ENCODE peak calls at places on chromosomes 16 and 17, in nine cellular contexts. One of them, this sample, is unnamed.

GRCh38 chr17:31413871-31414589 is 22.6 kb downstream of the RAB11FIP4 start:
- DNase-seq in right atrium auricular region: no peak
- DNase-seq in OCI-LY7: no peak
- DNase-seq in osteoblast: peak; percentile 96
- DNase-seq in endothelial cell: no peak
- DNase-seq in upper lobe of right lung: no peak
- DNase-seq in ascending aorta: no peak
- DNase-seq in mammary epithelial cell: peak; percentile 82
- DNase-seq in stomach: no peak
- DNase-seq in this sample: no peak

GRCh38 chr16:83095926-83096692 is 469.3 kb downstream of the CDH13 start:
- DNase-seq in mammary epithelial cell: peak; percentile 51
- DNase-seq in right atrium auricular region: no peak
- DNase-seq in osteoblast: no peak
- DNase-seq in OCI-LY7: no peak
- DNase-seq in upper lobe of right lung: no peak
- DNase-seq in ascending aorta: no peak
- DNase-seq in stomach: no peak
- DNase-seq in endothelial cell: no peak
- DNase-seq in this sample: peak; percentile 5

GRCh38 chr17:64491995-64492394 is 4.9 kb downstream of the POLG2 start:
- DNase-seq in mammary epithelial cell: peak; percentile 56
- DNase-seq in endothelial cell: no peak
- DNase-seq in right atrium auricular region: no peak
- DNase-seq in osteoblast: no peak
- DNase-seq in upper lobe of right lung: no peak
- DNase-seq in OCI-LY7: no peak
- DNase-seq in ascending aorta: no peak
- DNase-seq in stomach: no peak
- DNase-seq in this sample: no peak

GRCh38 chr17:9024497-9024896 is 3.2 kb downstream of the NTN1 start:
- DNase-seq in endothelial cell: no peak
- DNase-seq in right atrium auricular region: no peak
- DNase-seq in stomach: no peak
- DNase-seq in ascending aorta: no peak
- DNase-seq in osteoblast: peak; percentile 73
- DNase-seq in mammary epithelial cell: no peak
- DNase-seq in OCI-LY7: no peak
- DNase-seq in upper lobe of right lung: no peak
- DNase-seq in this sample: no peak

GRCh38 chr17:34314279-34314678 is 5.0 kb upstream of the CCL8 start:
- DNase-seq in osteoblast: no peak
- DNase-seq in endothelial cell: no peak
- DNase-seq in OCI-LY7: peak; percentile 1
- DNase-seq in ascending aorta: no peak
- DNase-seq in right atrium auricular region: peak; percentile 59
- DNase-seq in mammary epithelial cell: no peak
- DNase-seq in stomach: no peak
- DNase-seq in upper lobe of right lung: no peak
- DNase-seq in this sample: no peak

GRCh38 chr17:45308840-45309239 is 8.0 kb downstream of the MAP3K14 start:
- DNase-seq in stomach: no peak
- DNase-seq in OCI-LY7: no peak
- DNase-seq in mammary epithelial cell: no peak
- DNase-seq in ascending aorta: no peak
- DNase-seq in endothelial cell: no peak
- DNase-seq in osteoblast: no peak
- DNase-seq in upper lobe of right lung: no peak
- DNase-seq in right atrium auricular region: no peak
- DNase-seq in this sample: no peak

GRCh38 chr17:70752966-70753467 is 583.7 kb downstream of the KCNJ2 start:
- DNase-seq in right atrium auricular region: no peak
- DNase-seq in OCI-LY7: no peak
- DNase-seq in upper lobe of right lung: no peak
- DNase-seq in endothelial cell: no peak
- DNase-seq in ascending aorta: no peak
- DNase-seq in osteoblast: no peak
- DNase-seq in stomach: no peak
- DNase-seq in mammary epithelial cell: no peak
- DNase-seq in this sample: no peak

GRCh38 chr16:27736431-27736830 is 186.5 kb downstream of the KATNIP start:
- DNase-seq in ascending aorta: no peak
- DNase-seq in osteoblast: no peak
- DNase-seq in endothelial cell: no peak
- DNase-seq in upper lobe of right lung: no peak
- DNase-seq in stomach: no peak
- DNase-seq in OCI-LY7: no peak
- DNase-seq in mammary epithelial cell: no peak
- DNase-seq in right atrium auricular region: no peak
- DNase-seq in this sample: no peak

GRCh38 chr17:72119963-72120877 is 600 bp upstream of the SOX9 start:
- DNase-seq in upper lobe of right lung: peak; percentile 72
- DNase-seq in ascending aorta: no peak
- DNase-seq in mammary epithelial cell: peak; percentile 77
- DNase-seq in stomach: peak; percentile 52
- DNase-seq in OCI-LY7: no peak
- DNase-seq in endothelial cell: peak; percentile 43
- DNase-seq in osteoblast: peak; percentile 95
- DNase-seq in right atrium auricular region: peak; percentile 85
- DNase-seq in this sample: peak; percentile 44

DNA sequence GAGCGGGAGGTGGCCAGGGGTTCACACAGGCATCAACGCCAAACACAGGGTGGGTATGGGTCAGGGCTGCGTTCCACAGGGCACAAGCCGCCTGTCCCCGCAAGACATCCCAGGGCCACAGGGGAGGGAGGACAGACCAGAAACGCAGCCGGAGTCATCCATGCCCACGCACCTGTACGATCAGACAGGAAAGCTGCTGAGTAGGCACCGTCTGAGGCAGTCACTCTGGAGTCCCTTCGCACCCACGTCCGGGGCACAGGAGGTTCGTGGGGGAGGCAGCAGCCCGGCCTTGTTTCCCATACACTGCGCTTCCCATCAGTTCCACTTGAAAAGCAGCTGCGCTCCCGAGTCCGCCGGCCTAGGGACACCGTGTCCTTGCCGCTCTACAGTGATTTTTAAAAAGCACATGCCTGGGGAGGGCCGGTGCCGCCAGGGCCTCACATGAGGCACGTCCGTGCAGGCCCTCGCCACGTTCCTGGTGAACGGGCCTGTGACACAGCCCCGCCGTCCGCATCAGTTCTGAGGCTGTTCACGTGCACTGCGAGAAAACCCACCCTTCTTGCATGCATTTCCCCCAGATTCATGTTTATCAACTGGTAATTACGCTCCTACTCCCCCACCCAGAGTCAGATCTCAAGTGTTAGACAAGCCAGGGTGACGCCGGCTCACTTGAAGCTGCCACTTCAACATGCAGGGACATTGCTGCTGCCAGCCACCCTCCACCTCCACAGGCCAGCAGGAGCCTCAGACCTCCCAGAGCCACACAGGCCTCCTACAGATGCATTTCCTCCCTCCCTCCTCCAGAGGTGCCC is 34.8 kb downstream of the WDR45B start:
- DNase-seq in upper lobe of right lung: no peak
- DNase-seq in ascending aorta: no peak
- DNase-seq in endothelial cell: no peak
- DNase-seq in OCI-LY7: no peak
- DNase-seq in stomach: no peak
- DNase-seq in mammary epithelial cell: no peak
- DNase-seq in osteoblast: no peak
- DNase-seq in right atrium auricular region: no peak
- DNase-seq in this sample: no peak
- TF ChIP-seq CTCF in upper lobe of right lung: no peak
- TF ChIP-seq CTCF in ascending aorta: no peak
- TF ChIP-seq CTCF in endothelial cell: no peak
- TF ChIP-seq CTCF in OCI-LY7: no peak
- TF ChIP-seq CTCF in stomach: no peak
- TF ChIP-seq CTCF in mammary epithelial cell: no peak
- TF ChIP-seq CTCF in osteoblast: no peak
- TF ChIP-seq CTCF in right atrium auricular region: no peak
- TF ChIP-seq CTCF in this sample: no peak

GRCh38 chr17:66953661-66954060 is 10.8 kb upstream of the CACNG4 start:
- DNase-seq in right atrium auricular region: no peak
- DNase-seq in endothelial cell: no peak
- DNase-seq in upper lobe of right lung: no peak
- DNase-seq in OCI-LY7: no peak
- DNase-seq in osteoblast: no peak
- DNase-seq in ascending aorta: no peak
- DNase-seq in mammary epithelial cell: no peak
- DNase-seq in stomach: no peak
- DNase-seq in this sample: no peak

GRCh38 chr17:66952031-66952524 is 12.4 kb upstream of the CACNG4 start:
- DNase-seq in OCI-LY7: no peak
- DNase-seq in endothelial cell: no peak
- DNase-seq in mammary epithelial cell: peak; percentile 97
- DNase-seq in osteoblast: peak; percentile 96
- DNase-seq in stomach: peak; percentile 71
- DNase-seq in upper lobe of right lung: peak; percentile 77
- DNase-seq in right atrium auricular region: no peak
- DNase-seq in ascending aorta: no peak
- DNase-seq in this sample: peak; percentile 94

GRCh38 chr17:66954632-66955031 is 9.9 kb upstream of the CACNG4 start:
- DNase-seq in ascending aorta: no peak
- DNase-seq in osteoblast: peak; percentile 59
- DNase-seq in stomach: no peak
- DNase-seq in mammary epithelial cell: no peak
- DNase-seq in OCI-LY7: no peak
- DNase-seq in right atrium auricular region: no peak
- DNase-seq in endothelial cell: no peak
- DNase-seq in upper lobe of right lung: no peak
- DNase-seq in this sample: no peak

GRCh38 chr17:66951605-66951953 is 12.9 kb upstream of the CACNG4 start:
- DNase-seq in OCI-LY7: no peak
- DNase-seq in mammary epithelial cell: no peak
- DNase-seq in right atrium auricular region: no peak
- DNase-seq in ascending aorta: no peak
- DNase-seq in upper lobe of right lung: no peak
- DNase-seq in endothelial cell: no peak
- DNase-seq in stomach: no peak
- DNase-seq in osteoblast: no peak
- DNase-seq in this sample: peak; percentile 54

DNA sequence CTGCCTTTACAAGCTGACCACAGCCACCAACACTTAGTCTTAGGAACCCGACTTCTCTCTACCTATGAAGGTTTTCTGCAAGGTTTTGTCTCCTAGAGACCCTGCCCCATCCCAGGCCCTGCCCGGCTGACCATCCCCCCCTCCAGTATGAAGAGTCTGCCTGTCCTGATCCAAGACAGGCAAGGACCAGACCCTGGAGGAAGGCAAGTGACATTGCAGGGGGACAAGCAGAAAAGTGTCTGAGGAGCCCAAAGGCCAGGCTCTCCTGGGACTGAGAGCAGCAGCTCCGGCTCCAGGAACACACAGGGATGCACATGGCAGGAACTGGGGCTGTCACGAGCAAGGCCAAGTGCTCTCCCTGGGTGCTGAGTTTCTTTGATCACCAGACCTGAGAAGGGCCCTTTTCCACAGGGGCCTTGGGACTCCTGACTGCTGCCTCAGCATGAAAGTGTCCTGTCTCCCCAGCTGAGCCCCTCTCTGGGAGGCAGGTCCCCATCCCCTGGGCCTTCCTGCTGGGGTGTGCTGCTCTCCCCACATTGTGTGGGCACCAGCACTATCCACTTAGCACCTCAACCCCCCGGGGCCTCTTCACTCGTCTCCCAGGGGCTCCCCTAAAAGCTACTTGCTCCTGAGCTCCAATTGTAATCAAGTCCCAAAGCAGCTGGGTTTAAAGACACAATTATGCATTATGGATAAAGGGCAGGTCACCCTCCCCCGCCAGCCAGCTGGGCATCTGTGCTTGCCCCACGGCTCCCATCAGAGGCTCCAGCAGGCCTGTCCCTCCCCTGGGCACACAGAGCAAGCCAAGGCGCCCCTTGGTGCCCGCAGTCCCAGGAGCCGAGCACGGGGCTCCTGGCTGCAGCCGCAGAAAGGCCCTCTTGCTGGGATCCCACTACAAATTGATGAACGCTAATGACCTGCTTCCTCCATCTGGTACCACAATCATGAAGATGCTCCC is 11.5 kb upstream of the CACNG4 start:
- DNase-seq in OCI-LY7: no peak
- DNase-seq in right atrium auricular region: no peak
- DNase-seq in osteoblast: no peak
- DNase-seq in stomach: no peak
- DNase-seq in mammary epithelial cell: no peak
- DNase-seq in ascending aorta: no peak
- DNase-seq in upper lobe of right lung: no peak
- DNase-seq in endothelial cell: no peak
- DNase-seq in this sample: no peak
- TF ChIP-seq CTCF in OCI-LY7: no peak
- TF ChIP-seq CTCF in right atrium auricular region: no peak
- TF ChIP-seq CTCF in osteoblast: no peak
- TF ChIP-seq CTCF in stomach: no peak
- TF ChIP-seq CTCF in mammary epithelial cell: no peak
- TF ChIP-seq CTCF in ascending aorta: no peak
- TF ChIP-seq CTCF in upper lobe of right lung: no peak
- TF ChIP-seq CTCF in endothelial cell: no peak
- TF ChIP-seq CTCF in this sample: no peak

DNA sequence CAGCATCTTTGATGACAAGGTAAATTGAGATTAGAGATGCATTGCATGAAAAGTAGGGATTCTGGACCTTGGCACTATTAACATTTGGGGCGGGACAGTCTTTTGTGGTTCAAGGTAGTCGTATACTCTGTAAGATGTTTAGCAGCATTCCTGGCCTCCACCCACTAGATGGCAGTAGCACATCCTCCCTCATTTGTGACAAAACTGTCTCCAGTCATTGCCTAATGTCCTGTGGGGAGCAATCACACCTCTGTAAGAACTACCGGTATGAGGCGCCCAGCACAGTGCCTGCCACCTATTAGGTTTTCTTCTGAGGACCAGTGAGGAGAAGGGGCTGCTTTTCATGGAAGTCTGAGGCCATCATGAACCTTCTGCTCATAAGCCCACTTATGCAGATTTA is 180.8 kb downstream of the RBFOX1 start:
- DNase-seq in mammary epithelial cell: no peak
- DNase-seq in right atrium auricular region: no peak
- DNase-seq in ascending aorta: no peak
- DNase-seq in endothelial cell: no peak
- DNase-seq in stomach: no peak
- DNase-seq in OCI-LY7: peak; percentile 25
- DNase-seq in upper lobe of right lung: no peak
- DNase-seq in osteoblast: no peak
- DNase-seq in this sample: no peak
- TF ChIP-seq CTCF in mammary epithelial cell: no peak
- TF ChIP-seq CTCF in right atrium auricular region: no peak
- TF ChIP-seq CTCF in ascending aorta: no peak
- TF ChIP-seq CTCF in endothelial cell: peak; percentile 27
- TF ChIP-seq CTCF in stomach: no peak
- TF ChIP-seq CTCF in OCI-LY7: peak; percentile 80
- TF ChIP-seq CTCF in upper lobe of right lung: peak; percentile 11
- TF ChIP-seq CTCF in osteoblast: no peak
- TF ChIP-seq CTCF in this sample: no peak

DNA sequence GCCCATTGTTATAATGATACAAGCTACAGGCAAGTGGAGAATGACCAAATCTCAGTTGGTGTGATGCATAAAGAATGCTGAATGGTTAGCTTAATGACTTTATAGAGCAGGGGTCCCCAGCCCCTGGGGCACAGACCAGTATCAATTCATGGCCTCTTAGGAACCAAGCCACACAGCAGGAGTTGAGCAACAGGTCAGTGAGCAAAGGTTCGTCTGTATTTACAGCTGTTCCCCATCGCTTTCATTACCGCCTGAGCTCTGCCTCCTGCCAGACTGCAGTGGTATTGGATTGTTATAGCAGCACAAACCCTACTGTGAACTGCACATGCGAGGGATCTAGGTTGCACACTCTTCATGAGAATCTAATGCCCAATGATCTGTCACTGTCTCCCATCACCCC is 114.0 kb upstream of the ZFHX3 start:
- DNase-seq in right atrium auricular region: no peak
- DNase-seq in ascending aorta: no peak
- DNase-seq in osteoblast: no peak
- DNase-seq in mammary epithelial cell: no peak
- DNase-seq in upper lobe of right lung: no peak
- DNase-seq in OCI-LY7: no peak
- DNase-seq in stomach: no peak
- DNase-seq in endothelial cell: no peak
- DNase-seq in this sample: no peak
- TF ChIP-seq CTCF in right atrium auricular region: no peak
- TF ChIP-seq CTCF in ascending aorta: no peak
- TF ChIP-seq CTCF in osteoblast: no peak
- TF ChIP-seq CTCF in mammary epithelial cell: no peak
- TF ChIP-seq CTCF in upper lobe of right lung: no peak
- TF ChIP-seq CTCF in OCI-LY7: no peak
- TF ChIP-seq CTCF in stomach: no peak
- TF ChIP-seq CTCF in endothelial cell: no peak
- TF ChIP-seq CTCF in this sample: no peak

This sample was measured in Calu3.